ENCODE peak calls at places on chromosomes 16 and 17, in five cellular contexts. A is heart left ventricle, I is uterus, D is endothelial cell of umbilical vein, M is ovary. B is an unnamed sample.

GRCh38 chr16:88743693-88744519 is 37.6 kb downstream of the CTU2 start:
- DNase-seq in I (peak), D (peak), M (peak), A (peak), B (peak)

GRCh38 chr17:12730931-12731521 is 58.3 kb upstream of the ARHGAP44 start:
- DNase-seq in D (no peak), I (peak), M (no peak), A (peak), B (peak)

GRCh38 chr17:76131061-76131691 is 9.9 kb downstream of the FOXJ1 start:
- DNase-seq in D (no peak), M (no peak), I (no peak), A (no peak), B (no peak)

GRCh38 chr16:84292032-84292431 is 2.6 kb upstream of the WFDC1 start:
- DNase-seq in A (no peak), I (no peak), M (no peak), D (no peak), B (no peak)

GRCh38 chr17:42526031-42526444 is 10.0 kb upstream of the NAGLU start:
- DNase-seq in I (no peak), A (peak), M (peak), D (peak), B (no peak)

GRCh38 chr17:2853722-2854580 is 57.7 kb downstream of the RAP1GAP2 start:
- DNase-seq in M (no peak), D (no peak), I (no peak), A (peak), B (peak)

GRCh38 chr16:53291757-53292392 is 142.4 kb upstream of the RBL2 start:
- DNase-seq in D (no peak), I (no peak), A (no peak), M (no peak), B (no peak)

GRCh38 chr17:17208013-17208412 is 1.9 kb upstream of the PLD6 start:
- DNase-seq in A (no peak), I (no peak), M (no peak), D (no peak), B (no peak)

GRCh38 chr17:34993031-34993430 is 12.7 kb downstream of the LIG3 start:
- DNase-seq in A (no peak), M (no peak), D (no peak), I (no peak), B (no peak)

GRCh38 chr17:49913226-49914095 is 55.5 kb upstream of the DLX4 start:
- DNase-seq in A (no peak), I (no peak), M (no peak), D (no peak), B (no peak)

GRCh38 chr17:38870259-38871165 is 654 bp downstream of the LASP1 start:
- DNase-seq in A (peak), D (peak), M (peak), I (peak), B (peak)

GRCh38 chr16:72191551-72191950 is 19.6 kb upstream of the PMFBP1 start:
- DNase-seq in A (no peak), M (peak), D (no peak), I (no peak), B (no peak)

GRCh38 chr16:31088459-31089183 is at the start of gene PRSS53:
- DNase-seq in I (no peak), D (no peak), M (peak), A (no peak), B (no peak)

GRCh38 chr17:32956240-32956970 is 28.5 kb downstream of the TMEM98 start:
- DNase-seq in A (no peak), D (no peak), I (no peak), M (no peak), B (no peak)

GRCh38 chr17:49548506-49549310 is 27.0 kb upstream of the NXPH3 start:
- DNase-seq in A (no peak), I (no peak), D (no peak), M (no peak), B (peak)

GRCh38 chr16:1746693-1747195 is 24.6 kb downstream of the NME3 start:
- DNase-seq in I (no peak), A (no peak), D (no peak), M (no peak), B (no peak)

GRCh38 chr17:1787301-1787902 is 25.5 kb downstream of the SERPINF1 start:
- DNase-seq in M (peak), I (peak), D (peak), A (peak), B (peak)

GRCh38 chr16:59368586-59368985 is 634.5 kb upstream of the GOT2 start:
- DNase-seq in D (no peak), M (no peak), I (no peak), A (no peak), B (no peak)

GRCh38 chr17:16585796-16586195 is 16.8 kb upstream of the ZNF287 start:
- DNase-seq in A (no peak), D (no peak), M (no peak), I (no peak), B (no peak)

GRCh38 chr16:90031186-90031930 is 12.1 kb upstream of the DBNDD1 start:
- DNase-seq in A (no peak), M (no peak), D (no peak), I (no peak), B (no peak)

GRCh38 chr16:1630450-1631213 is 18.5 kb downstream of the CRAMP1 start:
- DNase-seq in M (no peak), I (no peak), A (no peak), D (no peak), B (no peak)

GRCh38 chr17:76675648-76676047 is 32.1 kb upstream of the ST6GALNAC1 start:
- DNase-seq in D (no peak), I (no peak), M (no peak), A (no peak), B (no peak)

GRCh38 chr17:49964539-49965521 is 4.2 kb upstream of the DLX4 start:
- DNase-seq in A (no peak), D (no peak), M (no peak), I (no peak), B (no peak)

GRCh38 chr17:28929769-28930168 is 21.5 kb downstream of the PHF12 start:
- DNase-seq in I (no peak), A (no peak), D (no peak), M (no peak), B (no peak)

GRCh38 chr17:72518810-72519597 is 398.2 kb downstream of the SOX9 start:
- DNase-seq in M (no peak), I (no peak), A (no peak), D (no peak), B (peak)

GRCh38 chr16:10598157-10598556 is 17.8 kb upstream of the EMP2 start:
- DNase-seq in M (no peak), A (peak), I (peak), D (no peak), B (peak)

GRCh38 chr17:82882715-82883446 is 43.1 kb upstream of the ZNF750 start:
- DNase-seq in D (no peak), I (no peak), A (no peak), M (no peak), B (peak)

GRCh38 chr16:50263940-50264929 is 2.1 kb upstream of the ADCY7 start:
- DNase-seq in A (no peak), I (no peak), D (no peak), M (no peak), B (no peak)

GRCh38 chr17:75090871-75091854 is 3.4 kb downstream of the SLC16A5 start:
- DNase-seq in A (no peak), I (no peak), D (no peak), M (peak), B (peak)
- H3K27ac ChIP-seq in A (peak), I (peak), D (peak), M (peak), B (peak)

GRCh38 chr17:4806770-4807533 is at the start of gene PLD2:
- DNase-seq in A (peak), I (peak), M (peak), D (peak), B (peak)
- TF ChIP-seq POLR2A in A (no peak), I (peak), M (peak), D (peak), B (no peak)

DNA sequence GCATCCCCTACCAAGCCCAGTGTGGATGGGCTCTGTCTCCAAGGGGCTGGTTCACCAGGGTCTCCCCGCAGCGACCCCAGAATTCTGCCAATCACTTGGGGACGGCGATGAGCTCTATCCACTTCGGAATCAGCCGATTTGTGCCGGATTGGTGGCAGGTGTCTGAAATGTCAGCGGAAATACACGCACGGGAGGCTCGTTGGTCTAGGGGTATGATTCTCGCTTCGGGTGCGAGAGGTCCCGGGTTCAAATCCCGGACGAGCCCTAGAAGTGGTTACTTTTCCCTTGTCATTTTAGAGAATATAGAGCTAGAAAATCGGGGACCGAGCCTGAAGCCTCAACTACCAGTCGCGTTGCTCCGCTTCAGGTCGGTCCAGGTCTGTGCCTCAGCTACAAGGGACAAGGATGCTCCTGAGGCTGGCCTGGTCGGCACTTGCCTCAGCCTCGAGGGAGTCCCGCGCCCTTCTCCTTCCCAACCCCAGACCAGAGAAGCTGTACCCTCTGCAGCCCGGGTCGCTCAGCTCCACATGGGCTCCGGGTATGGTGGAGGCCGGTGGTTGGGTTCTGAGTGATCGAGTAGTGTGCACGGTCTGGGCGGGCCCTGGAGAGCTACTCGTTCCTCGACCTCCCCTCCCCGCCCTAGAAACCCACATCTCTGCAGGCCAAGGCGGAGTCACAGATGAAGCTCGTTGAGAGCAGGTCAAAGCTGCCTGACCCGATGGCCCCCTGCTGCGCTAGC is 16.0 kb upstream of the OR1F1 start:
- DNase-seq in A (no peak), I (no peak), D (no peak), M (no peak), B (no peak)
- H3K27ac ChIP-seq in A (no peak), I (no peak), D (no peak), M (no peak), B (no peak)

GRCh38 chr17:7328009-7328408 is 1.1 kb downstream of the NEURL4 start:
- DNase-seq in M (no peak), A (no peak), D (no peak), I (no peak), B (no peak)

GRCh38 chr17:7327501-7327900 is 1.6 kb downstream of the NEURL4 start:
- DNase-seq in M (no peak), A (no peak), D (no peak), I (no peak), B (no peak)

GRCh38 chr17:7328840-7329359 is at the start of gene NEURL4:
- DNase-seq in M (no peak), D (no peak), A (no peak), I (no peak), B (no peak)

GRCh38 chr17:7330099-7331015 is 1.2 kb upstream of the NEURL4 start:
- DNase-seq in I (peak), M (peak), A (peak), D (no peak), B (peak)

GRCh38 chr17:7329360-7330098 is 394 bp upstream of the NEURL4 start:
- DNase-seq in D (peak), A (peak), I (peak), M (peak), B (peak)
- TF ChIP-seq POLR2A in D (no peak), A (no peak), I (peak), M (peak), B (no peak)

GRCh38 chr16:29699324-29700219 is 20.6 kb downstream of the QPRT start:
- DNase-seq in M (no peak), D (no peak), A (no peak), I (no peak), B (no peak)

GRCh38 chr16:29696881-29697331 is 17.9 kb downstream of the QPRT start:
- DNase-seq in D (no peak), I (no peak), M (no peak), A (no peak), B (no peak)

GRCh38 chr16:29698042-29698441 is 19.1 kb downstream of the QPRT start:
- DNase-seq in M (no peak), D (no peak), I (no peak), A (no peak), B (no peak)

GRCh38 chr16:29698484-29699323 is 19.7 kb downstream of the QPRT start:
- DNase-seq in A (no peak), D (no peak), I (no peak), M (no peak), B (no peak)

DNA sequence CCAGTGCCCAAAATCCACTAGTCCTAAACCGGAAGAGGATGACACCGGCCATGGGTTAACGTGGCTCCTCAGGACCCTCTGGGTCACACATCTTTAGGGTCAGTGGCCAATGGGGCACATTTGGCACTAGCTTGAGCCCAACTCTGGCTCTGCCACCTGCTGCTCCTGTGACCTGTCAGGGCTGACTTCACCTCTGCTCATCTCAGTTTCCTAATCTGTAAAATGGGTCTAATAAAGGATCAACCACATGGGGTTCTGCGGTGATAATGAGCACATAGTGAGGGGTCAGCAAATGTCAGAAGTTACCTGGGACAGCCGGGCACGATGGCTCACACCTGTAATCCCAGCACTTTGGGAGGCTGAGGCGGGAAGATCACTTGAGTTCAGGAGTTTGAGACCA is 18.4 kb downstream of the QPRT start:
- DNase-seq in D (no peak), I (no peak), M (no peak), A (no peak), B (no peak)
- H3K27ac ChIP-seq in D (no peak), I (no peak), M (no peak), A (no peak), B (no peak)

B was measured in stomach.